ENCODE peak calls at places on chromosomes 11 and 22, in five cellular contexts. C is transverse colon, M is tibial nerve, O is heart left ventricle, V is gastrocnemius medialis. A is an unnamed sample.

GRCh38 chr22:29108137-29108536 is 35.3 kb downstream of the KREMEN1 start:
- DNase-seq in C (no peak), V (no peak), M (no peak), O (no peak), A (no peak)

GRCh38 chr11:1422481-1422880 is 32.7 kb downstream of the BRSK2 start:
- DNase-seq in C (no peak), O (no peak), V (no peak), M (no peak), A (peak; percentile 20)

GRCh38 chr22:24002272-24002671 is 3.0 kb downstream of the GSTT4 start:
- DNase-seq in O (no peak), C (no peak), M (no peak), V (no peak), A (no peak)

GRCh38 chr11:95925011-95925410 is 1.1 kb upstream of the MTMR2 start:
- DNase-seq in O (no peak), M (no peak), V (no peak), C (no peak), A (no peak)

GRCh38 chr11:102186836-102187235 is 76.6 kb downstream of the YAP1 start:
- DNase-seq in M (no peak), V (no peak), C (no peak), O (no peak), A (no peak)

GRCh38 chr11:46249103-46249942 is 28.1 kb upstream of the CREB3L1 start:
- DNase-seq in V (no peak), C (no peak), M (no peak), O (no peak), A (no peak)

GRCh38 chr22:21766933-21767462 is 31.4 kb upstream of the YPEL1 start:
- DNase-seq in V (peak; percentile 21), C (peak; percentile 29), O (no peak), M (no peak), A (peak; percentile 13)

GRCh38 chr11:86747801-86748200 is 52.5 kb upstream of the PRSS23 start:
- DNase-seq in O (no peak), C (no peak), M (no peak), V (no peak), A (no peak)

GRCh38 chr22:42444060-42444904 is 12.1 kb upstream of the NFAM1 start:
- DNase-seq in O (peak; percentile 77), C (peak; percentile 93), M (peak; percentile 88), V (peak; percentile 67), A (peak; percentile 88)

GRCh38 chr11:120652705-120653335 is 141.3 kb downstream of the GRIK4 start:
- DNase-seq in O (no peak), V (no peak), C (no peak), M (no peak), A (no peak)

GRCh38 chr11:2975594-2975993 is 16.5 kb downstream of the NAP1L4 start:
- DNase-seq in O (peak; percentile 22), C (no peak), M (no peak), V (peak; percentile 29), A (peak; percentile 47)

GRCh38 chr11:45654242-45654641 is 11.2 kb downstream of the CHST1 start:
- DNase-seq in C (no peak), M (no peak), O (no peak), V (no peak), A (no peak)

GRCh38 chr22:37601203-37601539 is 7.5 kb upstream of the GGA1 start:
- DNase-seq in O (no peak), V (no peak), M (no peak), C (no peak), A (no peak)
- H3K4me3 ChIP-seq in O (no peak overlapping the region), V (no peak overlapping the region), M (no peak overlapping the region), C (no peak overlapping the region), A (no peak overlapping the region)

GRCh38 chr11:12247543-12248287 is 129.7 kb upstream of the PARVA start:
- DNase-seq in V (no peak), C (no peak), M (no peak), O (no peak), A (no peak)
- H3K27ac ChIP-seq in V (no peak overlapping the region), C (peak overlapping the region; percentile 57), M (peak overlapping the region; percentile 65), O (peak overlapping the region; percentile 44), A (peak overlapping the region; percentile 85)

GRCh38 chr22:31308181-31308580 is 15.9 kb upstream of the PIK3IP1 start:
- DNase-seq in O (no peak), M (no peak), C (no peak), V (no peak), A (no peak)

DNA sequence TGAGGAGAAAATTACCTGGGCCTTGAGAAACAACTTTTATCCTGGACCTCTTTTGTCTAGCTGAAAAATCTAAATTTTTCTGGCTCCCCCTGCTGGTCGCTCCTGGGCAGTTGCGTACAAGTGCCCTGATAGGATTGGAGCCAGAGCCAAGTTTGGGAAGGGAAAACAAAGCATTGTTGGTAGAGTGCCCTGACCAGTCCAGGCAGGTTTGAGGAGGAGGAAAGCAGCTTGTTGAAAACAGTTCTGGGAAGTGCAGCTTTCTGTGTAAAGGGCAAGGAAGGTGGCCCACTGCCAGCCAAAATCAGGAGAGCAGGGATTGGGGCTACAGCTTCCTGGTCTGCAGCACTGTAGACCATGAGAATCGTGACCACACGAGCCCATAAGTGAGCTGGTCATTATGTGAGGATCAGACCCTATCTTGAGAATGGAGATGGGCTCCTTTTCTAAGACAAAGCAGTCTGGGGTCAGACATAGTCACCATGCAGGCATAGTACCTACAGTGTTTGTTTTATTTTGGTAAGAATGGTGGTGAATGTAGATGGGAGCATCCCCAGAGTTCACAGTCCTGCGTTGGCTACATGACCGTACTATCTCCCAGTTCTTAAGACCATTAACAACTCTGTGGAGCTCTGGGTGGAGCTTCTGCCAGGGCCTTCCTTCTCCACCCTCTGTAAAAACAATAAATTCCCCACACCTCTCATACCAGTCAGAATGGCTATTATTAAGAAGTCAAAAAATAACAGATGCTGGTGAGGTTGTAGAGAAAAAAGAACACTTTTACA is 21.3 kb upstream of the PIK3IP1 start:
- DNase-seq in V (peak; percentile 53), M (peak; percentile 81), O (peak; percentile 80), C (peak; percentile 85), A (peak; percentile 88)
- TF ChIP-seq POLR2A in V (no peak), M (no peak), O (no peak), C (no peak), A (no peak)

GRCh38 chr11:130428271-130428670 is at the start of gene ADAMTS8:
- DNase-seq in M (no peak), V (no peak), C (no peak), O (peak; percentile 31), A (no peak)

GRCh38 chr11:130426223-130427048 is 2.0 kb downstream of the ADAMTS8 start:
- DNase-seq in M (no peak), V (no peak), O (no peak), C (no peak), A (peak; percentile 59)

GRCh38 chr11:130427049-130427388 is 1.4 kb downstream of the ADAMTS8 start:
- DNase-seq in O (no peak), C (no peak), V (no peak), M (no peak), A (no peak)

GRCh38 chr11:130428692-130429681 is 578 bp upstream of the ADAMTS8 start:
- DNase-seq in C (no peak), M (no peak), O (no peak), V (no peak), A (no peak)

GRCh38 chr11:130427581-130428211 is 713 bp downstream of the ADAMTS8 start:
- DNase-seq in M (no peak), V (no peak), C (peak; percentile 25), O (no peak), A (peak; percentile 17)
- H3K4me3 ChIP-seq in M (peak overlapping the region; percentile 59), V (peak overlapping the region; percentile 36), C (peak overlapping the region; percentile 46), O (no peak overlapping the region), A (no peak overlapping the region)

DNA sequence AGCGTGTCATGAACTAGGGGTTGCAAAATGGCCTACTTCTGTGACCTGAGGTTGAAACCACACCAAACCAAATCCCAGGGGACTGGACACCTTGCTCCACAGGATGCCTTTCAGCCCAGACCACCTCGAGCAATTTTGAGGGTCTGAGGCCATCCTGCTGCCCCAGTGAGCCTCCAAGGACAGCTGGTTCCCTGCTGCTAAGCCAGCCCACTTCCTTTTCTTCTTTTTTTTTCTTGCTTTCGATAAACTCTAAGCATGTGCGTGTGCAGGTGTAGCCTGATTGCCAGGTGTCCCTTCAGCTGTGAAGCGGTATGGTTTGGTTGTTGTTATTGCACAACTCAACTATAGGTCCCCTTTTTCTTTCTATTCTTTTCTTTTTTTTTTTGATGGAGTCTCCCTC is 2.7 kb downstream of the CRYBB1 start:
- DNase-seq in V (no peak), M (no peak), C (peak; percentile 54), O (no peak), A (no peak)
- H3K27ac ChIP-seq in V (no peak overlapping the region), M (no peak overlapping the region), C (no peak overlapping the region), O (no peak overlapping the region), A (no peak overlapping the region)

GRCh38 chr22:36125994-36126531 is 34.5 kb downstream of the APOL3 start:
- DNase-seq in O (no peak), C (no peak), V (no peak), M (no peak), A (no peak)

GRCh38 chr22:36125434-36125833 is 35.1 kb downstream of the APOL3 start:
- DNase-seq in C (no peak), O (no peak), V (no peak), M (no peak), A (no peak)

GRCh38 chr22:36123673-36124630 is 36.6 kb downstream of the APOL3 start:
- DNase-seq in M (peak; percentile 84), O (peak; percentile 94), C (peak; percentile 96), V (peak; percentile 91), A (peak; percentile 97)
- TF ChIP-seq POLR2A in M (peak; percentile 39), O (peak; percentile 51), C (peak; percentile 49), V (peak; percentile 24), A (peak; percentile 64)

DNA sequence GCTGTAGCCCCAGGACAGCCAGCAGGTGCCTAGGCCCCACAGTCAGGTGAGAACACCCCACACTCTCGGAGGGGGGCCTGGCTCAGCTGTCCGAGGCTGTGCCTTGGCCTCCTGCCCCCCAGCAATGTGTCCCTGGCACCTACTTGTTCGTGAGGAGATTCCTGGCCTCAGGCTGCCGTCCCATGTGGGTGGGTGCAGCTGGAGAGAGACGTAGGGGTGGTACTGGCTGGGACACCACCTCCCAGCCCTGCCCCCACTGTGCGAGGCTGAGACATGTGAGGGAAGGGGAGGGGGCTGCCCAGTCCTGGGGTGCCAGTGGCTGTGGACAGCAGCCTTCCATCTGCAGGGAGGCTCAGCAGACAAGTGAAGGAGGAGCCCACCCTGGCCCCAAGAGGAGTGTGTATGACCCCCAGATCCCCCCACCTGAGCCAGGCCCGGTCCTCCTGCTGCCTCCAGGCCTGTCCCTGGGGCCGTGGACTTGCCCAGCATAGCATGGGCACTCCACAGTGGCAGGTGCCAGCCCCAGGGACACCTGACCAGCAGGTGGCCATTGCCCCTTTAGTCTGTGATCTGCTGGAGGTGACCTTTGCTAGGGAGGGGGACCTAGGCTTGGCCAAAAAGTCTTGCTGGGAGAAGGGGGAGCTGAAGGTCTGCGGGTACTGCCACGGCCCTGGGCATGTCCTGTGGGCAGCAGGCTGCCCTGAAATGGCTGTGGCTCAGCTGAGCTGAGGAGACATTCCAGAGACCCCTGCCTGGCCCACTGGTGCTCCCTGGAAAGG is 17.0 kb downstream of the IL17REL start:
- DNase-seq in V (peak; percentile 6), M (no peak), C (peak; percentile 6), O (no peak), A (no peak)
- H3K4me3 ChIP-seq in V (no peak overlapping the region), M (no peak overlapping the region), C (no peak overlapping the region), O (no peak overlapping the region), A (no peak overlapping the region)

A was measured in body of pancreas.